ENCODE peak calls at places on chromosomes 6 and 20, in eight cellular contexts. S is fibroblast of lung, Q is foreskin fibroblast, E is NCI-H1436, U is ELR, Y is left ventricle myocardium inferior, J is GM13976, C is HepG2. W is an unnamed sample.
A peak's percentile ranks its signal among the peaks of the same experiment; 100 is the strongest.

GRCh38 chr20:13877789-13878188 is 93.0 kb downstream of the NDUFAF5 start:
- DNase-seq in S (no peak), E (no peak), Q (no peak), C (no peak), J (no peak), Y (no peak), U (no peak), W (no peak)

GRCh38 chr6:31541059-31541657 is 645 bp downstream of the DDX39B start:
- DNase-seq in E (peak; percentile 50), Q (peak; percentile 42), U (peak; percentile 74), J (peak; percentile 60), Y (no peak), C (peak; percentile 63), S (peak; percentile 73), W (peak; percentile 41)

GRCh38 chr20:48295445-48295903 is 510.2 kb upstream of the SULF2 start:
- DNase-seq in E (no peak), J (no peak), S (peak; percentile 87), Q (peak; percentile 93), Y (no peak), C (peak; percentile 94), U (peak; percentile 98), W (no peak)

GRCh38 chr20:47137231-47137865 is 219.2 kb downstream of the ZMYND8 start:
- DNase-seq in J (no peak), E (no peak), Q (no peak), S (peak; percentile 20), U (peak; percentile 61), Y (no peak), C (no peak), W (no peak)

GRCh38 chr20:50642288-50642803 is 49.0 kb downstream of the RIPOR3 start:
- DNase-seq in E (no peak), J (no peak), Y (no peak), C (no peak), Q (no peak), U (peak; percentile 22), S (no peak), W (no peak)

GRCh38 chr20:48455606-48456360 is 372.0 kb downstream of the PREX1 start:
- DNase-seq in S (no peak), U (no peak), E (no peak), J (no peak), Y (no peak), C (no peak), Q (no peak), W (no peak)

GRCh38 chr6:116507324-116507723 is 4.1 kb upstream of the CALHM5 start:
- DNase-seq in U (peak; percentile 75), S (peak; percentile 54), J (no peak), Y (no peak), Q (peak; percentile 69), E (no peak), C (no peak), W (no peak)

GRCh38 chr6:36998723-36999466 is 6.6 kb upstream of the FGD2 start:
- DNase-seq in E (peak; percentile 41), S (no peak), U (no peak), Y (no peak), Q (no peak), C (no peak), J (no peak), W (no peak)

GRCh38 chr6:133062077-133062476 is 179.1 kb upstream of the EYA4 start:
- DNase-seq in E (no peak), U (peak; percentile 79), S (peak; percentile 100), Q (peak; percentile 42), J (no peak), C (no peak), Y (no peak), W (no peak)

GRCh38 chr6:27275025-27275956 is 27.8 kb downstream of the PRSS16 start:
- DNase-seq in E (no peak), J (no peak), U (peak; percentile 63), Q (no peak), Y (no peak), S (no peak), C (no peak), W (no peak)

GRCh38 chr6:139364302-139364981 is 10.0 kb downstream of the CITED2 start:
- DNase-seq in Q (no peak), C (no peak), E (peak; percentile 62), Y (no peak), S (peak; percentile 77), J (peak; percentile 55), U (peak; percentile 71), W (peak; percentile 53)

GRCh38 chr20:62768815-62769287 is 27.4 kb upstream of the MRGBP start:
- DNase-seq in Y (no peak), C (no peak), U (no peak), S (no peak), J (no peak), Q (no peak), E (no peak), W (no peak)

GRCh38 chr6:11471261-11471660 is 66.3 kb upstream of the TMEM170B start:
- DNase-seq in U (no peak), E (no peak), J (no peak), Q (no peak), Y (no peak), C (no peak), S (no peak), W (no peak)

GRCh38 chr6:136158398-136158797 is 91.7 kb downstream of the MTFR2 start:
- DNase-seq in Q (no peak), Y (peak; percentile 56), S (peak; percentile 57), C (no peak), E (no peak), J (no peak), U (no peak), W (no peak)

GRCh38 chr20:46348231-46348803 is 40.0 kb upstream of the CDH22 start:
- DNase-seq in Y (no peak), Q (no peak), J (no peak), E (no peak), S (peak; percentile 21), U (peak; percentile 26), C (no peak), W (no peak)

GRCh38 chr6:3888153-3888957 is 39.2 kb downstream of the FAM50B start:
- DNase-seq in U (no peak), S (peak; percentile 27), Y (peak; percentile 41), J (no peak), C (no peak), E (no peak), Q (no peak), W (no peak)